ENCODE peak calls at places on chromosomes 1 and 21, in seven cellular contexts. One of them, this sample, is unnamed.

GRCh38 chr1:212486591-212486963 is 53.9 kb downstream of the NENF start:
- DNase-seq in GM23338: no peak
- DNase-seq in PC-3: no peak
- DNase-seq in neural progenitor cell: no peak
- DNase-seq in OCI-LY7: no peak
- DNase-seq in HCT116: no peak
- DNase-seq in SK-N-SH: no peak
- DNase-seq in this sample: no peak

GRCh38 chr1:208374391-208374941 is 130.3 kb upstream of the PLXNA2 start:
- DNase-seq in GM23338: no peak
- DNase-seq in PC-3: no peak
- DNase-seq in neural progenitor cell: peak; percentile 14
- DNase-seq in OCI-LY7: no peak
- DNase-seq in HCT116: no peak
- DNase-seq in SK-N-SH: no peak
- DNase-seq in this sample: no peak

GRCh38 chr1:8211620-8212442 is 106.1 kb upstream of the SLC45A1 start:
- DNase-seq in GM23338: peak; percentile 43
- DNase-seq in PC-3: peak; percentile 98
- DNase-seq in neural progenitor cell: no peak
- DNase-seq in OCI-LY7: no peak
- DNase-seq in HCT116: peak; percentile 96
- DNase-seq in SK-N-SH: no peak
- DNase-seq in this sample: no peak

GRCh38 chr21:36310016-36310415 is 10.0 kb upstream of the MORC3 start:
- DNase-seq in GM23338: no peak
- DNase-seq in PC-3: no peak
- DNase-seq in neural progenitor cell: no peak
- DNase-seq in OCI-LY7: peak; percentile 78
- DNase-seq in HCT116: no peak
- DNase-seq in SK-N-SH: no peak
- DNase-seq in this sample: peak; percentile 72

GRCh38 chr1:111032295-111032897 is 68.7 kb upstream of the LRIF1 start:
- DNase-seq in GM23338: peak; percentile 78
- DNase-seq in PC-3: peak; percentile 74
- DNase-seq in neural progenitor cell: peak; percentile 49
- DNase-seq in OCI-LY7: peak; percentile 73
- DNase-seq in HCT116: peak; percentile 18
- DNase-seq in SK-N-SH: peak; percentile 27
- DNase-seq in this sample: peak; percentile 46

GRCh38 chr1:91836307-91837056 is 49.5 kb downstream of the TGFBR3 start:
- DNase-seq in GM23338: peak; percentile 51
- DNase-seq in PC-3: no peak
- DNase-seq in neural progenitor cell: no peak
- DNase-seq in OCI-LY7: no peak
- DNase-seq in HCT116: no peak
- DNase-seq in SK-N-SH: no peak
- DNase-seq in this sample: no peak

GRCh38 chr21:15390049-15390448 is 325.2 kb upstream of the NRIP1 start:
- DNase-seq in GM23338: no peak
- DNase-seq in PC-3: no peak
- DNase-seq in neural progenitor cell: no peak
- DNase-seq in OCI-LY7: no peak
- DNase-seq in HCT116: no peak
- DNase-seq in SK-N-SH: no peak
- DNase-seq in this sample: no peak

GRCh38 chr1:44503625-44504024 is 98.6 kb downstream of the RNF220 start:
- DNase-seq in GM23338: no peak
- DNase-seq in PC-3: no peak
- DNase-seq in neural progenitor cell: no peak
- DNase-seq in OCI-LY7: no peak
- DNase-seq in HCT116: no peak
- DNase-seq in SK-N-SH: no peak
- DNase-seq in this sample: no peak

GRCh38 chr1:56113679-56114078 is 465.7 kb downstream of the PLPP3 start:
- DNase-seq in GM23338: no peak
- DNase-seq in PC-3: no peak
- DNase-seq in neural progenitor cell: no peak
- DNase-seq in OCI-LY7: no peak
- DNase-seq in HCT116: no peak
- DNase-seq in SK-N-SH: no peak
- DNase-seq in this sample: no peak

GRCh38 chr1:109994654-109995053 is 10.1 kb downstream of the AHCYL1 start:
- DNase-seq in GM23338: no peak
- DNase-seq in PC-3: no peak
- DNase-seq in neural progenitor cell: no peak
- DNase-seq in OCI-LY7: no peak
- DNase-seq in HCT116: no peak
- DNase-seq in SK-N-SH: no peak
- DNase-seq in this sample: no peak

GRCh38 chr1:16612332-16613172 is 812 bp downstream of the NBPF1 start:
- DNase-seq in GM23338: peak; percentile 92
- DNase-seq in PC-3: peak; percentile 90
- DNase-seq in neural progenitor cell: peak; percentile 88
- DNase-seq in OCI-LY7: peak; percentile 37
- DNase-seq in HCT116: no peak
- DNase-seq in SK-N-SH: peak; percentile 70
- DNase-seq in this sample: peak; percentile 47

GRCh38 chr1:247448107-247448778 is 9.7 kb downstream of the OR2B11 start:
- DNase-seq in GM23338: peak; percentile 90
- DNase-seq in PC-3: peak; percentile 71
- DNase-seq in neural progenitor cell: peak; percentile 56
- DNase-seq in OCI-LY7: no peak
- DNase-seq in HCT116: no peak
- DNase-seq in SK-N-SH: peak; percentile 67
- DNase-seq in this sample: no peak

GRCh38 chr1:169945171-169945570 is 51.5 kb upstream of the SCYL3 start:
- DNase-seq in GM23338: no peak
- DNase-seq in PC-3: no peak
- DNase-seq in neural progenitor cell: no peak
- DNase-seq in OCI-LY7: no peak
- DNase-seq in HCT116: no peak
- DNase-seq in SK-N-SH: peak; percentile 12
- DNase-seq in this sample: no peak

GRCh38 chr1:61922950-61923480 is 180.7 kb downstream of the PATJ start:
- DNase-seq in GM23338: no peak
- DNase-seq in PC-3: no peak
- DNase-seq in neural progenitor cell: no peak
- DNase-seq in OCI-LY7: no peak
- DNase-seq in HCT116: no peak
- DNase-seq in SK-N-SH: no peak
- DNase-seq in this sample: no peak

GRCh38 chr1:224052767-224053166 is 61.1 kb upstream of the FBXO28 start:
- DNase-seq in GM23338: no peak
- DNase-seq in PC-3: peak; percentile 93
- DNase-seq in neural progenitor cell: no peak
- DNase-seq in OCI-LY7: no peak
- DNase-seq in HCT116: no peak
- DNase-seq in SK-N-SH: no peak
- DNase-seq in this sample: no peak

GRCh38 chr1:119637719-119638118 is 10.3 kb downstream of the ZNF697 start:
- DNase-seq in GM23338: no peak
- DNase-seq in PC-3: no peak
- DNase-seq in neural progenitor cell: no peak
- DNase-seq in OCI-LY7: no peak
- DNase-seq in HCT116: no peak
- DNase-seq in SK-N-SH: no peak
- DNase-seq in this sample: no peak

GRCh38 chr21:16891821-16892220 is 621.0 kb upstream of the CXADR start:
- DNase-seq in GM23338: no peak
- DNase-seq in PC-3: no peak
- DNase-seq in neural progenitor cell: no peak
- DNase-seq in OCI-LY7: no peak
- DNase-seq in HCT116: no peak
- DNase-seq in SK-N-SH: no peak
- DNase-seq in this sample: no peak

GRCh38 chr1:65170511-65171142 is 22.6 kb downstream of the AK4 start:
- DNase-seq in GM23338: no peak
- DNase-seq in PC-3: peak; percentile 64
- DNase-seq in neural progenitor cell: no peak
- DNase-seq in OCI-LY7: no peak
- DNase-seq in HCT116: no peak
- DNase-seq in SK-N-SH: peak; percentile 22
- DNase-seq in this sample: no peak

GRCh38 chr1:18234790-18235242 is 127.2 kb downstream of the IGSF21 start:
- DNase-seq in GM23338: peak; percentile 92
- DNase-seq in PC-3: peak; percentile 64
- DNase-seq in neural progenitor cell: peak; percentile 82
- DNase-seq in OCI-LY7: peak; percentile 68
- DNase-seq in HCT116: peak; percentile 73
- DNase-seq in SK-N-SH: peak; percentile 81
- DNase-seq in this sample: peak; percentile 33

GRCh38 chr1:234604726-234605492 is 5.1 kb downstream of the IRF2BP2 start:
- DNase-seq in GM23338: no peak
- DNase-seq in PC-3: peak; percentile 30
- DNase-seq in neural progenitor cell: no peak
- DNase-seq in OCI-LY7: no peak
- DNase-seq in HCT116: no peak
- DNase-seq in SK-N-SH: no peak
- DNase-seq in this sample: no peak

GRCh38 chr1:221743416-221744208 is 1.7 kb upstream of the DUSP10 start:
- DNase-seq in GM23338: peak; percentile 3
- DNase-seq in PC-3: no peak
- DNase-seq in neural progenitor cell: no peak
- DNase-seq in OCI-LY7: peak; percentile 13
- DNase-seq in HCT116: no peak
- DNase-seq in SK-N-SH: no peak
- DNase-seq in this sample: no peak

GRCh38 chr1:196877964-196878363 is 9.9 kb upstream of the CFHR4 start:
- DNase-seq in GM23338: peak; percentile 91
- DNase-seq in PC-3: no peak
- DNase-seq in neural progenitor cell: peak; percentile 77
- DNase-seq in OCI-LY7: no peak
- DNase-seq in HCT116: no peak
- DNase-seq in SK-N-SH: peak; percentile 26
- DNase-seq in this sample: no peak

GRCh38 chr1:223622132-223622842 is 43.2 kb downstream of the CAPN8 start:
- DNase-seq in GM23338: no peak
- DNase-seq in PC-3: no peak
- DNase-seq in neural progenitor cell: peak; percentile 17
- DNase-seq in OCI-LY7: no peak
- DNase-seq in HCT116: no peak
- DNase-seq in SK-N-SH: no peak
- DNase-seq in this sample: no peak

GRCh38 chr1:60055336-60055735 is 18.2 kb downstream of the C1orf87 start:
- DNase-seq in GM23338: no peak
- DNase-seq in PC-3: peak; percentile 6
- DNase-seq in neural progenitor cell: no peak
- DNase-seq in OCI-LY7: no peak
- DNase-seq in HCT116: no peak
- DNase-seq in SK-N-SH: no peak
- DNase-seq in this sample: no peak
- TF ChIP-seq EZH2phosphoT487 in GM23338: no peak
- TF ChIP-seq EZH2phosphoT487 in PC-3: no peak
- TF ChIP-seq EZH2phosphoT487 in neural progenitor cell: no peak
- TF ChIP-seq EZH2phosphoT487 in OCI-LY7: no peak
- TF ChIP-seq EZH2phosphoT487 in HCT116: no peak
- TF ChIP-seq EZH2phosphoT487 in SK-N-SH: no peak
- TF ChIP-seq EZH2phosphoT487 in this sample: no peak

DNA sequence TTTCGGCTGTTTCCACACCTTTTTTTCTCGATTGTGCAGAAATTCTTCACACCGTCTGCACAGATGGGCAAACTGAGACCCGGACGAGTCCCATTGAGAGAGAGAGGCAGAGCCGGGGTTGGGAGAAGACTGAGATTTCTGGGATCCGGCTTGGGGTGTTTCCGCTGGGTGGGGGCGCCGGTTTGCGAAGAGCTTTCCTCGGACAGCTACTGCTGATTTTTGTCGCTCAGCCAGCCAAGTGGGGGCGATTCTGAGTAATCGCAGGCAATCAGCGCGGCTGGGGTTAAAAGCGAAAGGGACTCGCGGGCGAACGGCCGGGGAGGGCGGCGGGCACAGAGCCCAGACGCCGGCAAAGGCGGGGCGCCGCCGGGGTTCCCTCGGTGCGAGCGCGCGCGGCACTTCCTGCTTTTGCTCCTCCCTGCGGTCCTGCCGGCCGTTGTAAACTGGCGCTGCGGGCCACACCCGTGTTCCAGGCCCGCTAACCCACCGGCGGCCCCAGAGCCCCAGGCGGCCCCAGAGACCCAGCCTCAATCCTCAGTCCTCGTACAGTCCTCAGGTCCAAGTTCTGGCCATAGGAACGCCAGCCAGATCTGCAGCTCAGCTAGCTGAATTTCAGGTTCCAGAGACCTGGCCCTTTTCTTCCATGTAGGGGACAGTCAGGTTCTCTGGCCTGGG is 32.4 kb upstream of the JUN start:
- DNase-seq in GM23338: peak; percentile 87
- DNase-seq in PC-3: peak; percentile 89
- DNase-seq in neural progenitor cell: peak; percentile 84
- DNase-seq in OCI-LY7: peak; percentile 84
- DNase-seq in HCT116: peak; percentile 51
- DNase-seq in SK-N-SH: peak; percentile 94
- DNase-seq in this sample: peak; percentile 90
- TF ChIP-seq CTCF in GM23338: peak; percentile 24
- TF ChIP-seq CTCF in PC-3: peak; percentile 11
- TF ChIP-seq CTCF in neural progenitor cell: peak; percentile 12
- TF ChIP-seq CTCF in OCI-LY7: peak; percentile 42
- TF ChIP-seq CTCF in HCT116: no peak
- TF ChIP-seq CTCF in SK-N-SH: peak; percentile 26
- TF ChIP-seq CTCF in this sample: peak; percentile 20

GRCh38 chr1:31793586-31794285 is 22.1 kb downstream of the SPOCD1 start:
- DNase-seq in GM23338: no peak
- DNase-seq in PC-3: no peak
- DNase-seq in neural progenitor cell: no peak
- DNase-seq in OCI-LY7: no peak
- DNase-seq in HCT116: no peak
- DNase-seq in SK-N-SH: no peak
- DNase-seq in this sample: no peak

GRCh38 chr1:31793086-31793485 is 22.7 kb downstream of the SPOCD1 start:
- DNase-seq in GM23338: no peak
- DNase-seq in PC-3: no peak
- DNase-seq in neural progenitor cell: no peak
- DNase-seq in OCI-LY7: no peak
- DNase-seq in HCT116: no peak
- DNase-seq in SK-N-SH: no peak
- DNase-seq in this sample: no peak

GRCh38 chr1:31791131-31791858 is 24.5 kb downstream of the SPOCD1 start:
- DNase-seq in GM23338: no peak
- DNase-seq in PC-3: no peak
- DNase-seq in neural progenitor cell: no peak
- DNase-seq in OCI-LY7: no peak
- DNase-seq in HCT116: no peak
- DNase-seq in SK-N-SH: no peak
- DNase-seq in this sample: no peak

GRCh38 chr1:31792116-31792515 is 23.7 kb downstream of the SPOCD1 start:
- DNase-seq in GM23338: no peak
- DNase-seq in PC-3: no peak
- DNase-seq in neural progenitor cell: no peak
- DNase-seq in OCI-LY7: no peak
- DNase-seq in HCT116: no peak
- DNase-seq in SK-N-SH: no peak
- DNase-seq in this sample: no peak

GRCh38 chr1:31792541-31792940 is 23.3 kb downstream of the SPOCD1 start:
- DNase-seq in GM23338: no peak
- DNase-seq in PC-3: no peak
- DNase-seq in neural progenitor cell: no peak
- DNase-seq in OCI-LY7: no peak
- DNase-seq in HCT116: no peak
- DNase-seq in SK-N-SH: no peak
- DNase-seq in this sample: no peak
- TF ChIP-seq EZH2phosphoT487 in GM23338: no peak
- TF ChIP-seq EZH2phosphoT487 in PC-3: no peak
- TF ChIP-seq EZH2phosphoT487 in neural progenitor cell: no peak
- TF ChIP-seq EZH2phosphoT487 in OCI-LY7: no peak
- TF ChIP-seq EZH2phosphoT487 in HCT116: no peak
- TF ChIP-seq EZH2phosphoT487 in SK-N-SH: no peak
- TF ChIP-seq EZH2phosphoT487 in this sample: no peak

GRCh38 chr1:232403017-232403714 is 226.8 kb downstream of the SIPA1L2 start:
- DNase-seq in GM23338: no peak
- DNase-seq in PC-3: no peak
- DNase-seq in neural progenitor cell: no peak
- DNase-seq in OCI-LY7: no peak
- DNase-seq in HCT116: no peak
- DNase-seq in SK-N-SH: no peak
- DNase-seq in this sample: no peak
- TF ChIP-seq CTCF in GM23338: peak; percentile 28
- TF ChIP-seq CTCF in PC-3: no peak
- TF ChIP-seq CTCF in neural progenitor cell: no peak
- TF ChIP-seq CTCF in OCI-LY7: no peak
- TF ChIP-seq CTCF in HCT116: no peak
- TF ChIP-seq CTCF in SK-N-SH: no peak
- TF ChIP-seq CTCF in this sample: no peak